ENCODE peak calls at places on chromosomes 3 and 15, in five cellular contexts. M, V, G, R and X are unnamed samples.

GRCh38 chr15:55008397-55008796 is 188.3 kb downstream of the RSL24D1 start:
- DNase-seq in V (no peak), R (no peak), M (no peak), G (no peak), X (no peak)

GRCh38 chr3:13274874-13275332 is 145.2 kb downstream of the NUP210 start:
- DNase-seq in V (no peak), G (no peak), M (no peak), R (no peak), X (no peak)

GRCh38 chr15:68372291-68372811 is 59.6 kb downstream of the ITGA11 start:
- DNase-seq in R (peak), V (no peak), M (peak), G (peak), X (no peak)

GRCh38 chr3:35404571-35404970 is 234.8 kb upstream of the ARPP21 start:
- DNase-seq in R (no peak), V (no peak), M (no peak), G (no peak), X (no peak)

GRCh38 chr3:141056716-141057115 is 5.6 kb downstream of the SPSB4 start:
- DNase-seq in G (no peak), M (no peak), V (no peak), R (no peak), X (no peak)

GRCh38 chr15:52383100-52383588 is 87.5 kb upstream of the MYO5C start:
- DNase-seq in V (no peak), M (no peak), R (peak), G (peak), X (no peak)

GRCh38 chr3:16794251-16794650 is 90.5 kb upstream of the PLCL2 start:
- DNase-seq in M (no peak), G (no peak), R (peak), V (no peak), X (no peak)

GRCh38 chr3:183500981-183501704 is 54.4 kb downstream of the KLHL6 start:
- DNase-seq in M (peak), R (no peak), V (no peak), G (no peak), X (no peak)

GRCh38 chr15:87219650-87220615 is 1036.6 kb downstream of the NTRK3 start:
- DNase-seq in G (no peak), M (no peak), R (peak), V (no peak), X (no peak)

GRCh38 chr15:56869573-56869972 is 48.9 kb upstream of the TCF12 start:
- DNase-seq in G (peak), R (peak), M (peak), V (peak), X (peak)

GRCh38 chr3:141229132-141229531 is 2.5 kb upstream of the PXYLP1 start:
- DNase-seq in V (no peak), M (no peak), G (no peak), R (no peak), X (no peak)

GRCh38 chr3:53255360-53255774 is 455 bp downstream of the TKT start:
- DNase-seq in V (no peak), G (peak), R (peak), M (no peak), X (no peak)

GRCh38 chr3:37713820-37714204 is 147.9 kb upstream of the CTDSPL start:
- DNase-seq in M (no peak), G (no peak), V (no peak), R (no peak), X (no peak)

GRCh38 chr3:72376917-72377710 is 471.1 kb downstream of the SHQ1 start:
- DNase-seq in G (no peak), R (no peak), V (no peak), M (no peak), X (no peak)

GRCh38 chr15:62135532-62136134 is 29.5 kb downstream of the C2CD4B start:
- DNase-seq in M (no peak), V (no peak), G (peak), R (peak), X (no peak)

GRCh38 chr15:66080791-66081475 is 172.6 kb downstream of the MEGF11 start:
- DNase-seq in M (peak), V (no peak), G (peak), R (peak), X (no peak)

GRCh38 chr3:69542265-69543079 is 156.6 kb upstream of the FRMD4B start:
- DNase-seq in M (peak), V (no peak), G (no peak), R (peak), X (no peak)

GRCh38 chr3:8776406-8776805 is 7.0 kb upstream of the OXTR start:
- DNase-seq in R (peak), G (peak), V (no peak), M (peak), X (no peak)

GRCh38 chr15:63039811-63040210 is 2.7 kb upstream of the TPM1 start:
- DNase-seq in G (no peak), V (no peak), R (no peak), M (no peak), X (no peak)

GRCh38 chr3:177335728-177336127 is 138.4 kb upstream of the TBL1XR1 start:
- DNase-seq in V (peak), G (peak), R (peak), M (no peak), X (no peak)

GRCh38 chr15:57914350-57915055 is 151.0 kb downstream of the ALDH1A2 start:
- DNase-seq in R (no peak), M (no peak), G (no peak), V (no peak), X (no peak)

GRCh38 chr3:121995190-121996137 is 26.6 kb downstream of the ILDR1 start:
- DNase-seq in M (peak), G (peak), R (peak), V (peak), X (peak)

GRCh38 chr3:9582332-9582731 is 28.7 kb upstream of the LHFPL4 start:
- DNase-seq in G (no peak), M (peak), R (no peak), V (no peak), X (no peak)

GRCh38 chr3:172181936-172182708 is 142.7 kb downstream of the FNDC3B start:
- DNase-seq in V (peak), G (peak), M (peak), R (peak), X (no peak)

GRCh38 chr3:188051801-188052228 is 102.1 kb upstream of the LPP start:
- DNase-seq in M (peak), V (no peak), G (peak), R (peak), X (no peak)

GRCh38 chr3:98903099-98903498 is 1.6 kb upstream of the DCBLD2 start:
- DNase-seq in G (peak), V (no peak), M (no peak), R (no peak), X (no peak)

GRCh38 chr3:172856766-172857742 is 106.5 kb downstream of the ECT2 start:
- DNase-seq in R (peak), G (no peak), M (no peak), V (no peak), X (no peak)

GRCh38 chr3:138060792-138061191 is 50.8 kb downstream of the CLDN18 start:
- DNase-seq in V (peak), M (no peak), G (no peak), R (no peak), X (no peak)

GRCh38 chr15:68420186-68420684 is 11.7 kb downstream of the ITGA11 start:
- DNase-seq in V (no peak), M (peak), G (no peak), R (peak), X (no peak)

GRCh38 chr3:113183748-113184661 is 27.4 kb upstream of the BOC start:
- DNase-seq in V (no peak), M (no peak), R (peak), G (no peak), X (no peak)

GRCh38 chr3:13073042-13073906 is at the start of gene IQSEC1:
- DNase-seq in R (peak), M (peak), G (peak), V (no peak), X (peak)

GRCh38 chr15:74184582-74185091 is 11.1 kb downstream of the ISLR start:
- DNase-seq in V (no peak), G (no peak), M (no peak), R (no peak), X (peak)

GRCh38 chr3:14771593-14772497 is 46.9 kb upstream of the FGD5 start:
- DNase-seq in R (no peak), M (peak), G (no peak), V (no peak), X (no peak)

GRCh38 chr3:44065311-44065710 is 176.4 kb upstream of the TOPAZ1 start:
- DNase-seq in V (no peak), G (no peak), M (no peak), R (peak), X (no peak)

GRCh38 chr3:53921296-53921695 is 29.6 kb upstream of the SELENOK start:
- DNase-seq in R (peak), V (peak), M (no peak), G (peak), X (no peak)

GRCh38 chr15:35925634-35926380 is 379.8 kb upstream of the DPH6 start:
- DNase-seq in M (no peak), V (no peak), R (peak), G (peak), X (no peak)

GRCh38 chr3:101842245-101842934 is 6.9 kb upstream of the NFKBIZ start:
- DNase-seq in R (no peak), G (no peak), M (peak), V (no peak), X (no peak)

GRCh38 chr3:141000027-141000663 is 51.0 kb upstream of the SPSB4 start:
- DNase-seq in R (peak), V (peak), G (peak), M (peak), X (peak)